ENCODE peak calls at places on chromosomes 5 and 9, in eight cellular contexts. C is activated T-cell treated with anti-CD3 and anti-CD28 coated beads, Interleukin-2, amount 50 U/mL, for 72 hours; B is MG63; K is NCI-H1092 treated with DMSO at 0.1 percent for 48 hours; T is amniotic stem cell; W is natural killer cell treated with Interleukin-12 subunit alpha and Interleukin-12 subunit beta and Interleukin-15 and Interleukin-18, amount 100 ng/mL, for 72 hours; P is Caki2; L is NCI-H2029 treated with DMSO at 0.1 percent for 48 hours. V is an unnamed sample.

GRCh38 chr5:34717426-34718327 is 61.5 kb downstream of the RAI14 start:
- DNase-seq in C (no peak), B (peak), K (no peak), T (peak), W (no peak), P (peak), L (no peak), V (peak)

GRCh38 chr9:27726244-27727141 is 153.2 kb upstream of the C9orf72 start:
- DNase-seq in C (peak), B (no peak), K (peak), T (peak), W (no peak), P (peak), L (peak), V (peak)

GRCh38 chr9:8256880-8257279 is 457.3 kb upstream of the DMAC1 start:
- DNase-seq in C (no peak), B (no peak), K (no peak), T (no peak), W (no peak), P (no peak), L (no peak), V (no peak)

GRCh38 chr5:103057208-103058130 is 62.5 kb downstream of the GIN1 start:
- DNase-seq in C (no peak), B (no peak), K (no peak), T (no peak), W (no peak), P (no peak), L (no peak), V (peak)

GRCh38 chr9:91714020-91714721 is 235.9 kb downstream of the ROR2 start:
- DNase-seq in C (peak), B (peak), K (peak), T (no peak), W (peak), P (peak), L (peak), V (peak)

GRCh38 chr5:177071671-177072385 is 14.9 kb upstream of the FGFR4 start:
- DNase-seq in C (peak), B (peak), K (peak), T (peak), W (no peak), P (peak), L (peak), V (peak)

GRCh38 chr9:35553670-35554543 is 51.2 kb upstream of the TESK1 start:
- DNase-seq in C (peak), B (peak), K (peak), T (no peak), W (no peak), P (peak), L (no peak), V (peak)

GRCh38 chr9:127067603-127068220 is 54.7 kb downstream of the ANGPTL2 start:
- DNase-seq in C (no peak), B (no peak), K (no peak), T (no peak), W (no peak), P (no peak), L (no peak), V (no peak)

GRCh38 chr9:19108038-19108437 is 5.3 kb upstream of the HAUS6 start:
- DNase-seq in C (no peak), B (no peak), K (no peak), T (no peak), W (no peak), P (no peak), L (no peak), V (no peak)

GRCh38 chr5:153939101-153939500 is 99.6 kb downstream of the FAM114A2 start:
- DNase-seq in C (no peak), B (no peak), K (no peak), T (no peak), W (no peak), P (no peak), L (no peak), V (no peak)

GRCh38 chr9:137487454-137488329 is 28.6 kb upstream of the NSMF start:
- DNase-seq in C (no peak), B (no peak), K (peak), T (no peak), W (no peak), P (no peak), L (peak), V (no peak)

V was measured in ACHN.